ENCODE peak calls at places on chromosome 1, in five cellular contexts. One of them, this sample, is unnamed.

GRCh38 chr1:201421041-201421440 is 489 bp downstream of the TNNI1 start:
- DNase-seq in GM06990: no peak
- DNase-seq in GM12865: no peak
- DNase-seq in cardiac fibroblast: no peak
- DNase-seq in GM12864: no peak
- DNase-seq in this sample: no peak

GRCh38 chr1:222557148-222557547 is 9.2 kb upstream of the HHIPL2 start:
- DNase-seq in GM12865: no peak
- DNase-seq in GM06990: no peak
- DNase-seq in cardiac fibroblast: no peak
- DNase-seq in GM12864: no peak
- DNase-seq in this sample: no peak

GRCh38 chr1:44945992-44946391 is 40.4 kb downstream of the EIF2B3 start:
- DNase-seq in GM06990: no peak
- DNase-seq in GM12865: no peak
- DNase-seq in GM12864: no peak
- DNase-seq in cardiac fibroblast: no peak
- DNase-seq in this sample: no peak

GRCh38 chr1:240474133-240474614 is 137.8 kb downstream of the GREM2 start:
- DNase-seq in GM12864: no peak
- DNase-seq in GM06990: no peak
- DNase-seq in cardiac fibroblast: peak; percentile 86
- DNase-seq in GM12865: no peak
- DNase-seq in this sample: no peak

GRCh38 chr1:204107892-204108291 is 35.0 kb downstream of the SOX13 start:
- DNase-seq in GM12864: no peak
- DNase-seq in GM12865: no peak
- DNase-seq in GM06990: no peak
- DNase-seq in cardiac fibroblast: no peak
- DNase-seq in this sample: no peak

GRCh38 chr1:92299477-92300125 is 742 bp downstream of the RPAP2 start:
- DNase-seq in GM12865: peak; percentile 7
- DNase-seq in GM06990: no peak
- DNase-seq in cardiac fibroblast: peak; percentile 10
- DNase-seq in GM12864: no peak
- DNase-seq in this sample: no peak

GRCh38 chr1:36144413-36144812 is 4.9 kb downstream of the TRAPPC3 start:
- DNase-seq in GM06990: no peak
- DNase-seq in GM12864: no peak
- DNase-seq in cardiac fibroblast: no peak
- DNase-seq in GM12865: no peak
- DNase-seq in this sample: no peak

GRCh38 chr1:231814031-231814430 is 187.4 kb downstream of the DISC1 start:
- DNase-seq in GM12864: no peak
- DNase-seq in GM06990: no peak
- DNase-seq in GM12865: no peak
- DNase-seq in cardiac fibroblast: no peak
- DNase-seq in this sample: no peak

GRCh38 chr1:226674892-226675719 is 64.0 kb downstream of the ITPKB start:
- DNase-seq in GM12864: peak; percentile 90
- DNase-seq in GM12865: peak; percentile 92
- DNase-seq in GM06990: peak; percentile 63
- DNase-seq in cardiac fibroblast: no peak
- DNase-seq in this sample: no peak

GRCh38 chr1:27418326-27418761 is 25.9 kb downstream of the GPR3 start:
- DNase-seq in cardiac fibroblast: peak; percentile 96
- DNase-seq in GM06990: peak; percentile 63
- DNase-seq in GM12864: peak; percentile 66
- DNase-seq in GM12865: peak; percentile 93
- DNase-seq in this sample: peak; percentile 50

GRCh38 chr1:234553241-234554156 is 56.5 kb downstream of the IRF2BP2 start:
- DNase-seq in GM06990: no peak
- DNase-seq in GM12864: no peak
- DNase-seq in cardiac fibroblast: peak; percentile 93
- DNase-seq in GM12865: no peak
- DNase-seq in this sample: peak; percentile 62

GRCh38 chr1:181704556-181704955 is 221.2 kb downstream of the CACNA1E start:
- DNase-seq in GM12865: no peak
- DNase-seq in cardiac fibroblast: no peak
- DNase-seq in GM12864: no peak
- DNase-seq in GM06990: no peak
- DNase-seq in this sample: no peak

GRCh38 chr1:164617607-164618564 is 58.9 kb downstream of the PBX1 start:
- DNase-seq in cardiac fibroblast: no peak
- DNase-seq in GM12864: no peak
- DNase-seq in GM12865: peak; percentile 13
- DNase-seq in GM06990: no peak
- DNase-seq in this sample: no peak

GRCh38 chr1:9891207-9891606 is 18.9 kb downstream of the CTNNBIP1 start:
- DNase-seq in GM12865: no peak
- DNase-seq in GM12864: no peak
- DNase-seq in GM06990: no peak
- DNase-seq in cardiac fibroblast: no peak
- DNase-seq in this sample: no peak

GRCh38 chr1:3799976-3800685 is 3.8 kb upstream of the LRRC47 start:
- DNase-seq in GM06990: no peak
- DNase-seq in GM12864: no peak
- DNase-seq in cardiac fibroblast: no peak
- DNase-seq in GM12865: no peak
- DNase-seq in this sample: no peak

GRCh38 chr1:206836111-206836510 is 29.3 kb upstream of the IL20 start:
- DNase-seq in GM12865: no peak
- DNase-seq in GM12864: no peak
- DNase-seq in cardiac fibroblast: peak; percentile 40
- DNase-seq in GM06990: no peak
- DNase-seq in this sample: peak; percentile 61

GRCh38 chr1:50419192-50419906 is 3.9 kb downstream of the DMRTA2 start:
- DNase-seq in GM12865: no peak
- DNase-seq in cardiac fibroblast: no peak
- DNase-seq in GM06990: no peak
- DNase-seq in GM12864: no peak
- DNase-seq in this sample: no peak

GRCh38 chr1:169495916-169496315 is 10.2 kb upstream of the SLC19A2 start:
- DNase-seq in GM12865: no peak
- DNase-seq in cardiac fibroblast: no peak
- DNase-seq in GM06990: no peak
- DNase-seq in GM12864: no peak
- DNase-seq in this sample: no peak

GRCh38 chr1:58732087-58732486 is 32.2 kb upstream of the MYSM1 start:
- DNase-seq in cardiac fibroblast: peak; percentile 82
- DNase-seq in GM06990: no peak
- DNase-seq in GM12864: no peak
- DNase-seq in GM12865: no peak
- DNase-seq in this sample: no peak

GRCh38 chr1:181077576-181078242 is 10.8 kb upstream of the IER5 start:
- DNase-seq in GM12864: no peak
- DNase-seq in GM06990: no peak
- DNase-seq in GM12865: no peak
- DNase-seq in cardiac fibroblast: no peak
- DNase-seq in this sample: no peak

GRCh38 chr1:57017201-57017600 is 51.4 kb upstream of the C8B start:
- DNase-seq in GM12865: no peak
- DNase-seq in GM12864: no peak
- DNase-seq in GM06990: no peak
- DNase-seq in cardiac fibroblast: no peak
- DNase-seq in this sample: no peak

GRCh38 chr1:20474333-20474975 is 11.6 kb downstream of the CAMK2N1 start:
- DNase-seq in GM12865: no peak
- DNase-seq in GM06990: no peak
- DNase-seq in cardiac fibroblast: peak; percentile 16
- DNase-seq in GM12864: no peak
- DNase-seq in this sample: no peak

GRCh38 chr1:20472121-20472520 is 13.9 kb downstream of the CAMK2N1 start:
- DNase-seq in cardiac fibroblast: no peak
- DNase-seq in GM12864: no peak
- DNase-seq in GM06990: no peak
- DNase-seq in GM12865: no peak
- DNase-seq in this sample: no peak

GRCh38 chr1:20473894-20474293 is 12.1 kb downstream of the CAMK2N1 start:
- DNase-seq in GM06990: no peak
- DNase-seq in GM12865: no peak
- DNase-seq in cardiac fibroblast: no peak
- DNase-seq in GM12864: no peak
- DNase-seq in this sample: no peak

GRCh38 chr1:20475002-20475401 is 11.0 kb downstream of the CAMK2N1 start:
- DNase-seq in cardiac fibroblast: no peak
- DNase-seq in GM12864: no peak
- DNase-seq in GM06990: no peak
- DNase-seq in GM12865: no peak
- DNase-seq in this sample: no peak

DNA sequence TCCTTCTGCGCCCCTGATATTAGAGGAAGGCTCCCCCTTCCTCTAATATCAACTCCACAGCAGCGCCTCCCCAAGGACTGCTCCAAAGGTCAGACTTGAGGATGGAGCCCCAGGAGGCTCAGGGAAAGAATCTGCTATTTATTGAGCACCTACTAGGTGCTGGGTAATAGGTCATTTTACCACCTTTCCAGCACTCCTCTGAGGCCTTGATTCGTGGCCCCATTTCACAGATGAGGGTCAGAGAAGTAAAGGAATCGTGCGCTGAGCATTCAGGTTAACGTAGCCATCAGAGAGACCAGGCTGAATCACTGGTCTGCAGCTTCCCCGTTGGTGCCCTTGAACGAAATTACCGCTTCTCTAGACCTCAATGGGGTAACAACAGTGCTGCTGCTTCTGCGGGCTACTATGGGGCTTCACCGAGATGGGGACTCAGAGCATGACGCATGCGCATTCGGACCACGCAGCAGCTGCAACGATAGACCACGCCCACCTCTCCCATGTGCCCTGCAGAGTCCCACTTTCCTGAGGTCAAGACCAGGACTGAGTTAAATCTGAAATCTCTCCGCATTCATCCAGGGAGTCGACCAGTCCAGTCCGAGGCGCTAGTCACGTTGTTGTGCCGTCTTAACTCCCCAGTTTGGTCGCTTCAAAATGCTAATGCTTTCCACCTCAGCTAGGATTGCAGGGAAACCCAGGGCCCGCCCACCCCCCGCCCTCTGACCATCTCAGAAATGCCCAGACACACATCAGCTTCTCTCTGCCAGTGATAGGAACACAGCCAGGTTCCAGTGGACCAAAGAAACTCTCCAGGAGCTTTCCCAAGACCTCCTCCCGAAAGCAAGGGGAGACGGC is 12.9 kb downstream of the CAMK2N1 start:
- DNase-seq in GM06990: no peak
- DNase-seq in GM12864: peak; percentile 10
- DNase-seq in GM12865: peak; percentile 41
- DNase-seq in cardiac fibroblast: peak; percentile 69
- DNase-seq in this sample: no peak
- H3K4me3 ChIP-seq in GM06990: no peak overlapping the region
- H3K4me3 ChIP-seq in GM12864: no peak overlapping the region
- H3K4me3 ChIP-seq in GM12865: no peak overlapping the region
- H3K4me3 ChIP-seq in cardiac fibroblast: no peak overlapping the region
- H3K4me3 ChIP-seq in this sample: no peak overlapping the region

DNA sequence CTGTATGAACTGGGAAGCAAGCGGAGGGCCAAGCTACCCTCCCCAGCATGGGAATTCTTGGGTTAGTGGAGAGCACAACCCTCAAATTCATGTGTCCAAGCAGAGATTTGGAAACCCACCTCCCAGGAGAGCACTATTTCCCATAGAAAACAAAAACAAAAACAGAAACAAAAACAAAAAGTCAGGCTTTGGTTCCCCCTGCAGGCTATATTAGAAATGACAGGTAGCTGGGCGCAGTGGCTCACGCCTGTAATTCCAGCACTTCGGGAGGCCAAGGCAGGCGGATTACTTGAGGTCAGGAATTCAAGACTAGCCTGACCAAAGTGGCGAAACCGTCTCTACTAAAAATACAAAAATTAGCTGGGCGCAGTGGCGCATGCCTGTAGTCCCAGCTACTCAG is 10.8 kb downstream of the MINDY1 start:
- DNase-seq in cardiac fibroblast: peak; percentile 64
- DNase-seq in GM06990: no peak
- DNase-seq in GM12865: peak; percentile 47
- DNase-seq in GM12864: no peak
- DNase-seq in this sample: no peak
- TF ChIP-seq CTCF in cardiac fibroblast: peak; percentile 71
- TF ChIP-seq CTCF in GM06990: peak; percentile 57
- TF ChIP-seq CTCF in GM12865: peak; percentile 67
- TF ChIP-seq CTCF in GM12864: peak; percentile 71
- TF ChIP-seq CTCF in this sample: peak; percentile 67

DNA sequence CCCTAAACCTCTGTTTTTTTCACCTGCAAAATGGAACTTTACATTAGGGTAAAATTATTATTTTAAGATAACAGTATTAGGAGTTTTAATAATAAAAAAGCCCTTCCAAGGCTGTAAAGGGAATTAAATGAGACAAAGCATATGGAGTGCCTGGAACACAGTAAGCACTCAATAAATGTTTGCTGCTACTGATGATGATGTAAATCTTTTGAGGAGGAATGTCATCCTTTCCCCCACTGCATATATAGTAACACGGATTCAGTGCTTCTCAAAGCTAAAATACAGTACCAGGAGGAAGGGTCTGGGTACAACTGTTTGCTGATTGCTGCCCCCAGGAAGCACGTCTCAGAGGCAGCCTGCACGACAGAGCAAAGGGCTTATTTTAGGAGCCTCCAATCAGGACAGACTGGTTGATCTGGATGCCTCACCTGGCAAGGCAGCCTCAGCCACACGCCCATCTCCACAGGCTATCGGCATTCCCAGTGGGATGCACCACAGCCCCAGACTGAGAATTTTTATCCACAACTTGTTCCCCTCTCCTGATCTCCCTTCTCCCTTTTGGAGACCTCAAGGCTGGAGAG is 64.4 kb downstream of the GADD45A start:
- DNase-seq in GM06990: no peak
- DNase-seq in GM12865: no peak
- DNase-seq in cardiac fibroblast: no peak
- DNase-seq in GM12864: no peak
- DNase-seq in this sample: no peak
- H3K4me3 ChIP-seq in GM06990: no peak overlapping the region
- H3K4me3 ChIP-seq in GM12865: no peak overlapping the region
- H3K4me3 ChIP-seq in cardiac fibroblast: peak overlapping the region; percentile 2
- H3K4me3 ChIP-seq in GM12864: no peak overlapping the region
- H3K4me3 ChIP-seq in this sample: peak overlapping the region; percentile 7

DNA sequence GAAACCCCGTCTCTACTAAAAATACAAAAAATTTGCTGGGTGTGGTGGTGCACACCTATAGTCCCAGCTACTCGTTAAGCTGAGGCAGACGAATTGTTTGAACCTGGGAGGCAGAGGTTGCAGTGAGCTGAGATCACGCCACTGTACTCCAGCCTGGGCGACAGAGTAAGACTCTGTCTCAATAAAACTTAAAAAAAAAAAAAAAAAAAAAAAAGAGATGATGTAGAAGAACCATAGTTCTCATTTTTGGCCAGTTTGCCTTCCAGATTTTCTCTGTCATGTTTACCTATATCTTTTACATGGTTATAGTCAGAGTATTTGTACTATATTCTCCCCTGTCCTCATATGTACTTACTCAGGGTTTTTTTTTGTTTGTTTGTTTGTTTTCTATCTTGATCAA is 53.6 kb downstream of the UCK2 start:
- DNase-seq in cardiac fibroblast: no peak
- DNase-seq in GM12864: no peak
- DNase-seq in GM06990: no peak
- DNase-seq in GM12865: no peak
- DNase-seq in this sample: no peak
- TF ChIP-seq CTCF in cardiac fibroblast: no peak
- TF ChIP-seq CTCF in GM12864: no peak
- TF ChIP-seq CTCF in GM06990: no peak
- TF ChIP-seq CTCF in GM12865: no peak
- TF ChIP-seq CTCF in this sample: no peak

GRCh38 chr1:19665044-19665455 is 375 bp downstream of the HTR6 start:
- DNase-seq in GM06990: no peak
- DNase-seq in cardiac fibroblast: no peak
- DNase-seq in GM12864: no peak
- DNase-seq in GM12865: no peak
- DNase-seq in this sample: no peak
- H3K4me3 ChIP-seq in GM06990: peak overlapping the region; percentile 45
- H3K4me3 ChIP-seq in cardiac fibroblast: no peak overlapping the region
- H3K4me3 ChIP-seq in GM12864: peak overlapping the region; percentile 20
- H3K4me3 ChIP-seq in GM12865: peak overlapping the region; percentile 38
- H3K4me3 ChIP-seq in this sample: no peak overlapping the region